ENCODE peak calls at places on chromosomes 4 and X, in six cellular contexts. V, M, D, K, S and B are unnamed samples.

GRCh38 chr4:95304898-95305297 is 243.9 kb downstream of the UNC5C start:
- DNase-seq in V (no peak), K (no peak), M (peak; percentile 5), D (no peak), S (no peak), B (no peak)

GRCh38 chrX:54950730-54951375 is 30.2 kb downstream of the TRO start:
- DNase-seq in V (no peak), K (no peak), S (no peak), D (no peak), M (no peak), B (no peak)

GRCh38 chr4:184815046-184815877 is 10.5 kb downstream of the ACSL1 start:
- DNase-seq in K (no peak), D (no peak), V (no peak), M (peak; percentile 60), S (peak; percentile 73), B (peak; percentile 8)

GRCh38 chrX:11540532-11541377 is 125.0 kb downstream of the ARHGAP6 start:
- DNase-seq in M (no peak), K (no peak), V (no peak), D (no peak), S (no peak), B (no peak)

GRCh38 chrX:103520391-103520790 is 1.1 kb upstream of the RAB40A start:
- DNase-seq in M (no peak), S (no peak), V (no peak), K (peak; percentile 23), D (no peak), B (no peak)

GRCh38 chrX:20244936-20245335 is 21.8 kb downstream of the RPS6KA3 start:
- DNase-seq in M (no peak), S (no peak), D (no peak), K (no peak), V (no peak), B (no peak)

GRCh38 chr4:112944006-112944405 is 105.4 kb upstream of the ANK2 start:
- DNase-seq in D (no peak), M (no peak), V (no peak), S (no peak), K (no peak), B (no peak)

GRCh38 chrX:47228550-47229270 is 4.1 kb upstream of the USP11 start:
- DNase-seq in V (no peak), M (no peak), D (no peak), K (no peak), S (no peak), B (no peak)

GRCh38 chr4:100517864-100518341 is at the start of gene EMCN:
- DNase-seq in K (no peak), M (no peak), S (no peak), V (no peak), D (no peak), B (no peak)

GRCh38 chr4:165765053-165765452 is 108.0 kb upstream of the TLL1 start:
- DNase-seq in M (no peak), K (no peak), S (no peak), D (no peak), V (no peak), B (no peak)

GRCh38 chrX:112087545-112087944 is 5.0 kb upstream of the TRPC5 start:
- DNase-seq in S (no peak), M (no peak), V (no peak), K (no peak), D (no peak), B (no peak)

GRCh38 chr4:74608151-74608949 is 163.4 kb downstream of the AREG start:
- DNase-seq in V (no peak), D (no peak), S (no peak), M (no peak), K (no peak), B (no peak)

GRCh38 chr4:181701911-181702310 is 541.3 kb upstream of the TENM3 start:
- DNase-seq in K (no peak), M (no peak), D (no peak), V (no peak), S (no peak), B (no peak)

GRCh38 chr4:62275470-62275869 is 1075.3 kb downstream of the ADGRL3 start:
- DNase-seq in M (no peak), K (no peak), V (no peak), S (no peak), D (no peak), B (no peak)

GRCh38 chr4:90069151-90069550 is 58.0 kb upstream of the CCSER1 start:
- DNase-seq in D (no peak), K (peak; percentile 22), S (no peak), V (no peak), M (no peak), B (no peak)

GRCh38 chrX:124555036-124555595 is 208.8 kb downstream of the SH2D1A start:
- DNase-seq in K (peak; percentile 79), S (no peak), V (no peak), M (no peak), D (no peak), B (no peak)

GRCh38 chr4:147157860-147158701 is 212.4 kb upstream of the TTC29 start:
- DNase-seq in V (no peak), S (peak; percentile 45), K (no peak), D (peak; percentile 75), M (peak; percentile 4), B (no peak)

GRCh38 chrX:9416562-9417319 is 48.1 kb upstream of the TBL1X start:
- DNase-seq in V (no peak), D (no peak), M (no peak), K (no peak), S (no peak), B (no peak)

GRCh38 chr4:175419120-175419774 is 392.8 kb downstream of the GPM6A start:
- DNase-seq in K (peak; percentile 95), M (no peak), S (no peak), V (no peak), D (no peak), B (no peak)

GRCh38 chr4:8314691-8315255 is 45.2 kb downstream of the HTRA3 start:
- DNase-seq in V (no peak), S (no peak), K (no peak), M (no peak), D (peak; percentile 35), B (no peak)

GRCh38 chrX:141989802-141990201 is 86.1 kb downstream of the MAGEC1 start:
- DNase-seq in D (no peak), K (peak; percentile 36), S (no peak), V (no peak), M (no peak), B (no peak)